ENCODE peak calls at places on chromosomes 16 and 17, in nine cellular contexts. O is D721Med; N is MCF 10A; H is sigmoid colon; S is uterus; T is activated CD8-positive, alpha-beta T cell treated with anti-CD3 and anti-CD28 coated beads for 36 hours; Z is endothelial cell of umbilical vein; X is ovary; G is omental fat pad. Q is an unnamed sample.

GRCh38 chr16:23466162-23466885 is 13.3 kb upstream of the COG7 start:
- DNase-seq in X (no peak), N (peak), H (no peak), T (no peak), S (no peak), O (no peak), Z (peak), G (no peak), Q (no peak)

GRCh38 chr16:66961065-66961744 is at the start of gene CES3:
- DNase-seq in X (no peak), H (no peak), N (peak), S (no peak), Z (peak), T (peak), G (no peak), O (peak), Q (peak)

GRCh38 chr17:58043221-58044181 is 36.5 kb upstream of the SRSF1 start:
- DNase-seq in X (no peak), Z (no peak), G (no peak), H (no peak), N (no peak), O (no peak), T (no peak), S (no peak), Q (no peak)

GRCh38 chr16:23651943-23652468 is 10.7 kb downstream of the DCTN5 start:
- DNase-seq in G (no peak), O (no peak), Z (no peak), T (no peak), H (no peak), N (no peak), X (no peak), S (no peak), Q (peak)

GRCh38 chr16:58032710-58033293 is 7.2 kb downstream of the MMP15 start:
- DNase-seq in O (no peak), T (no peak), S (no peak), X (no peak), N (no peak), G (no peak), H (no peak), Z (no peak), Q (no peak)

GRCh38 chr16:3595110-3595486 is 16.3 kb downstream of the SLX4 start:
- DNase-seq in X (no peak), G (no peak), Z (no peak), T (no peak), N (no peak), H (no peak), O (no peak), S (no peak), Q (peak)

GRCh38 chr17:29292071-29292991 is 1.6 kb downstream of the NUFIP2 start:
- DNase-seq in Z (peak), O (no peak), S (peak), T (peak), X (peak), N (peak), H (peak), G (no peak), Q (peak)

GRCh38 chr17:63701477-63702222 is 1.7 kb upstream of the LIMD2 start:
- DNase-seq in O (no peak), Z (no peak), T (peak), X (no peak), S (no peak), H (no peak), N (no peak), G (no peak), Q (peak)

GRCh38 chr16:14249291-14250032 is 178.3 kb downstream of the MRTFB start:
- DNase-seq in X (peak), O (no peak), H (no peak), G (no peak), T (peak), N (peak), S (peak), Z (peak), Q (peak)

GRCh38 chr17:79074650-79075432 is at the start of gene ENGASE:
- DNase-seq in N (peak), S (peak), H (peak), O (peak), G (peak), T (peak), Z (peak), X (peak), Q (peak)

GRCh38 chr17:33929181-33929724 is 325.8 kb upstream of the CCL2 start:
- DNase-seq in Z (no peak), N (no peak), T (no peak), G (no peak), H (no peak), X (no peak), O (no peak), S (no peak), Q (no peak)

GRCh38 chr17:33924105-33924504 is 331.0 kb upstream of the CCL2 start:
- DNase-seq in G (no peak), T (no peak), N (no peak), Z (no peak), S (no peak), X (no peak), O (no peak), H (no peak), Q (no peak)

GRCh38 chr17:33925650-33926049 is 329.4 kb upstream of the CCL2 start:
- DNase-seq in X (no peak), S (no peak), Z (no peak), O (no peak), N (no peak), H (no peak), T (no peak), G (no peak), Q (no peak)

GRCh38 chr17:33922971-33923370 is 332.1 kb upstream of the CCL2 start:
- DNase-seq in O (no peak), H (no peak), X (no peak), T (no peak), S (no peak), G (no peak), Z (no peak), N (no peak), Q (no peak)

GRCh38 chr17:33927732-33928133 is 327.4 kb upstream of the CCL2 start:
- DNase-seq in G (no peak), N (no peak), T (no peak), Z (no peak), O (no peak), X (no peak), S (no peak), H (no peak), Q (peak)
- TF ChIP-seq CTCF in G (no peak), N (no peak), T (no peak), Z (no peak), O (peak), X (no peak), S (no peak), H (no peak), Q (no peak)

GRCh38 chr16:87924041-87924851 is 12.1 kb downstream of the CA5A start:
- DNase-seq in H (no peak), O (no peak), S (no peak), T (no peak), X (no peak), N (no peak), G (no peak), Z (no peak), Q (peak)

GRCh38 chr16:87924937-87925670 is 11.2 kb downstream of the CA5A start:
- DNase-seq in X (no peak), Z (no peak), T (no peak), S (no peak), H (no peak), N (peak), G (no peak), O (peak), Q (no peak)

GRCh38 chr16:87929986-87930385 is 6.3 kb downstream of the CA5A start:
- DNase-seq in H (no peak), N (no peak), G (no peak), O (no peak), S (no peak), T (no peak), X (no peak), Z (no peak), Q (no peak)

GRCh38 chr16:87926246-87927194 is 9.8 kb downstream of the CA5A start:
- DNase-seq in N (no peak), S (no peak), O (no peak), H (no peak), G (no peak), Z (no peak), X (no peak), T (peak), Q (peak)

GRCh38 chr16:87927195-87927562 is 9.2 kb downstream of the CA5A start:
- DNase-seq in H (no peak), S (no peak), N (no peak), X (no peak), G (no peak), Z (no peak), T (no peak), O (no peak), Q (no peak)
- TF ChIP-seq CTCF in H (no peak), S (no peak), N (no peak), X (no peak), G (no peak), Z (no peak), T (no peak), O (no peak), Q (no peak)

GRCh38 chr17:82947051-82947991 is 107.5 kb upstream of the ZNF750 start:
- DNase-seq in N (no peak), O (no peak), Z (no peak), X (no peak), S (peak), T (no peak), G (peak), H (peak), Q (no peak)

GRCh38 chr17:82943751-82944150 is 103.9 kb upstream of the ZNF750 start:
- DNase-seq in Z (no peak), S (no peak), X (no peak), N (no peak), H (peak), T (no peak), G (no peak), O (no peak), Q (no peak)

GRCh38 chr17:82944990-82945389 is 105.2 kb upstream of the ZNF750 start:
- DNase-seq in G (no peak), S (no peak), N (no peak), O (no peak), H (no peak), Z (no peak), X (no peak), T (no peak), Q (no peak)

GRCh38 chr17:82948081-82948511 is 108.3 kb upstream of the ZNF750 start:
- DNase-seq in N (no peak), T (no peak), Z (no peak), O (no peak), G (no peak), S (peak), X (no peak), H (peak), Q (no peak)

GRCh38 chr17:82946081-82946480 is 106.3 kb upstream of the ZNF750 start:
- DNase-seq in S (no peak), N (no peak), H (no peak), G (no peak), Z (no peak), X (no peak), O (no peak), T (no peak), Q (no peak)
- TF ChIP-seq CTCF in S (no peak), N (no peak), H (no peak), G (no peak), Z (no peak), X (no peak), O (no peak), T (no peak), Q (no peak)

GRCh38 chr16:30143347-30143702 is 20.3 kb upstream of the MAPK3 start:
- DNase-seq in O (no peak), N (no peak), Z (no peak), X (no peak), H (no peak), S (no peak), T (no peak), G (no peak), Q (no peak)
- TF ChIP-seq CTCF in O (no peak), N (no peak), Z (no peak), X (no peak), H (no peak), S (no peak), T (no peak), G (no peak), Q (no peak)

DNA sequence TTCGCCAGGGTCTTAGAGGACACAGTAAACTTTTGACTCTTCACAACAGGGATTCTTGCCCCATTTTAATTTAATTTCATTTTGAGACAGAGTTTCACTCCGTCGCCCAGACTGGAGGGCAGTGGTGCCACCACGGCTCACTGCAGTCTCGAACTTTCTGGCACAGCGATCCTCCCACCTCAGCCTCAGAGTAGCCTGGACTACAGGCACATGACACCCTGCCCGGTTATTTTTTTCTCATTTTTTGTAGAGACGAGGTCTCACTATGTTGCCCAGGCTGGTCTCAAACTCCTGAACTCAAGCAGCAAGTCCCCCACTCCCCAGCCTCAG is 329 bp upstream of the NLE1 start:
- DNase-seq in N (no peak), Z (no peak), H (no peak), S (no peak), G (no peak), O (no peak), T (no peak), X (no peak), Q (no peak)
- TF ChIP-seq CTCF in N (no peak), Z (no peak), H (peak), S (no peak), G (no peak), O (no peak), T (peak), X (no peak), Q (no peak)

DNA sequence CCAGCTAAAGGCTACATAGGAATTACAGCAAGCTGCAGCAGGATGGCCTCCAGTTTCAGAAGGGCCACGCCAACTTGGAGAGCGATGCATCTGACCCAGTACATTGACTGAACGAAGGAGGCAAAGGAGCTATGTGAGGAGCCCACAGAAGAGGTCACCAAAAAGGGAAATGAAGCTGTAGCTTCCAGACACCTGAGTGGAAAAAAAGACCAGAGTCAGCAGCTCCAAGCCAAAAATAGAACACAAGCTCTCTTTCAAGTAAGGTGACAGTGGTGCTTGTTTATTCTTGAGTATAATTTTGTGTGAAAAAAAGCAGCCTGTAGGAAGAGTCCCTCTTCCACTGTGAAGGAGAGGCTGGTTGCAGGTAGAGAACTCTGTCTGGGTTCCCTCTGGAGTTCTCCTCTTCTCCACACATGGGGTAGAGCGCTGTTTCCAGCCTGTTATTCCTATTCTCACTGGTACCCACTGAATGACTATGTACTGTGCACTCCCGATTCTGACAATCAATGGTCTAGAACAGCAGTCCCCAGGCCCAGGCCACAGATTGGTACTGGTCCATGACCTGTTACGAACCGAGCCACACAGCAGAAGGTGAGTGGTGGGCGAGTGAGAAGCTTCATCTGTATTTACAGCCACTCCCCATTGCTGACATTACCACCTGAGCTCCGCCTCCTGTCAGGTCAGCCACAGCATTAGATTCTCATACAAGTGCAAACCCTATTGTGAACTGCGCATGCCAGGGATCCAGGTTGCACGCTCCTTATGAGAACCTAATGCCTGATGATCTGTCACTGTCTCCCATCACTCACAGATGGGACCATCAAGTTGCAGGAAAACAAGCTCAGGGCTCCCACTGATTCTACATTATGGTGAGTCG is 15.1 kb downstream of the CCL4 start:
- DNase-seq in Z (no peak), O (no peak), N (no peak), G (no peak), H (no peak), X (no peak), S (no peak), T (peak), Q (no peak)
- TF ChIP-seq CTCF in Z (no peak), O (no peak), N (no peak), G (no peak), H (no peak), X (no peak), S (no peak), T (no peak), Q (no peak)

DNA sequence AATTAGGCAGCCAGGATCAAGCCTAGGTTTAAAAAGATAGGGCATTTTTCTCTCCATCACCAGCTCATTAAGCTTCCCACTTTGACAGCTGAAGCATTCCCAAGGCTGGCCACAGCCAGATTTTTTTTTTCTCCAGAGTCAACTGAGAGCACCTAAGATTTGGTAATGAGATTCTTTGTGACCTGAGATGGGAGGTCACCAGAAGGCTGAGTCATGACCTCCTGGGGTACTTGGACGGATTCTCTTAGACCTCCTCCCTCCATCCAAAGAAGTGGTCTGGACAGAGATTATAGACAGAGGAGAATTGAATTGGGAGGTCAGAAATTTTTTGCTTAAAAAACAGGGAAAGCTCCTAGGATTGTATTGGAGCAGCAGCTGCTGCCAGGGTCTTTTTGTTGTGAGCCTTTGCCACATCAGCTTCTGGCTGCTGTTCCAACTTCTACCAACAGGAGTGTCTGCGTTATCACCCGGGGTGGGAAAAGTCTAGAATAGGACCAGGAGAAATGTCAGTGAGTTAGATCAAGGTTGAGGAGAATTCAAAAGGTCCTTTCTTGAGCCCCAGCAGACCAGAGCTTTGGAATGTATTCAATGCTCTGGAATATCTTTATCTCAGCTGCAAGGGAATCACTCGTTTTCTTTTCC is 221.2 kb upstream of the N4BP1 start:
- DNase-seq in G (no peak), Z (no peak), N (peak), H (no peak), O (no peak), S (no peak), X (no peak), T (no peak), Q (no peak)
- TF ChIP-seq CTCF in G (no peak), Z (no peak), N (peak), H (no peak), O (no peak), S (no peak), X (no peak), T (peak), Q (no peak)